ENCODE peak calls at places on chromosomes 3 and 15, in nine cellular contexts. C is ovary; Z is Peyer's patch; Q is CD8-positive, alpha-beta T cell; F is caudate nucleus; M is spleen; A is right cardiac atrium; V is psoas muscle; K is small intestine. G is an unnamed sample.

GRCh38 chr15:51620647-51621046 is 1.9 kb downstream of the DMXL2 start:
- DNase-seq in C (no peak), Z (no peak), Q (no peak), F (no peak), M (no peak), A (no peak), V (no peak), K (no peak), G (no peak)

GRCh38 chr3:108329087-108329486 is 32.7 kb downstream of the HHLA2 start:
- DNase-seq in C (no peak), Z (no peak), Q (no peak), F (no peak), M (no peak), A (no peak), V (no peak), K (no peak), G (no peak)

GRCh38 chr3:57756528-57757401 is 656 bp downstream of the SLMAP start:
- DNase-seq in C (peak; percentile 55), Z (peak; percentile 37), Q (peak; percentile 4), F (no peak), M (peak; percentile 92), A (peak; percentile 49), V (peak; percentile 63), K (peak; percentile 42), G (no peak)

GRCh38 chr15:68239025-68239424 is 9.5 kb upstream of the CLN6 start:
- DNase-seq in C (no peak), Z (no peak), Q (no peak), F (no peak), M (no peak), A (no peak), V (no peak), K (no peak), G (no peak)

GRCh38 chr3:134294302-134294925 is 43.8 kb upstream of the RYK start:
- DNase-seq in C (no peak), Z (no peak), Q (peak; percentile 18), F (no peak), M (no peak), A (no peak), V (no peak), K (peak; percentile 33), G (no peak)

GRCh38 chr15:64807751-64808222 is 17.7 kb downstream of the PIF1 start:
- DNase-seq in C (no peak), Z (no peak), Q (no peak), F (no peak), M (peak; percentile 35), A (no peak), V (no peak), K (no peak), G (no peak)

GRCh38 chr3:33993631-33994030 is 195.2 kb downstream of the PDCD6IP start:
- DNase-seq in C (no peak), Z (no peak), Q (no peak), F (no peak), M (no peak), A (no peak), V (no peak), K (no peak), G (no peak)

GRCh38 chr3:161035711-161036110 is 69.4 kb downstream of the B3GALNT1 start:
- DNase-seq in C (no peak), Z (no peak), Q (no peak), F (no peak), M (no peak), A (no peak), V (no peak), K (no peak), G (no peak)

GRCh38 chr15:62360286-62360685 is 195.2 kb upstream of the C2CD4B start:
- DNase-seq in C (no peak), Z (no peak), Q (no peak), F (no peak), M (no peak), A (peak; percentile 28), V (no peak), K (no peak), G (no peak)

GRCh38 chr3:184910664-184911063 is 98.7 kb downstream of the VPS8 start:
- DNase-seq in C (no peak), Z (no peak), Q (no peak), F (no peak), M (no peak), A (no peak), V (no peak), K (peak; percentile 83), G (no peak)

GRCh38 chr15:38440353-38441129 is 13.4 kb upstream of the FAM98B start:
- DNase-seq in C (no peak), Z (no peak), Q (peak; percentile 27), F (no peak), M (peak; percentile 72), A (peak; percentile 14), V (no peak), K (peak; percentile 64), G (peak; percentile 43)

GRCh38 chr15:88218557-88219214 is 37.9 kb downstream of the NTRK3 start:
- DNase-seq in C (no peak), Z (no peak), Q (no peak), F (no peak), M (no peak), A (no peak), V (no peak), K (no peak), G (no peak)

GRCh38 chr3:144426366-144426765 is 454.7 kb downstream of the DIPK2A start:
- DNase-seq in C (no peak), Z (no peak), Q (no peak), F (no peak), M (no peak), A (no peak), V (no peak), K (no peak), G (no peak)

GRCh38 chr3:185992801-185993467 is 55.1 kb upstream of the TRA2B start:
- DNase-seq in C (peak; percentile 22), Z (no peak), Q (no peak), F (no peak), M (no peak), A (no peak), V (no peak), K (no peak), G (no peak)

GRCh38 chr15:60044636-60045273 is 40.6 kb downstream of the FOXB1 start:
- DNase-seq in C (no peak), Z (no peak), Q (no peak), F (no peak), M (no peak), A (no peak), V (no peak), K (no peak), G (no peak)

GRCh38 chr3:184373422-184373821 is 4.6 kb downstream of the THPO start:
- DNase-seq in C (no peak), Z (no peak), Q (no peak), F (no peak), M (no peak), A (peak; percentile 52), V (no peak), K (no peak), G (no peak)

GRCh38 chr15:96125681-96126080 is 204.8 kb upstream of the NR2F2 start:
- DNase-seq in C (no peak), Z (no peak), Q (no peak), F (no peak), M (no peak), A (no peak), V (no peak), K (no peak), G (no peak)

GRCh38 chr3:159789742-159790635 is 198.6 kb upstream of the IL12A start:
- DNase-seq in C (no peak), Z (no peak), Q (no peak), F (no peak), M (no peak), A (no peak), V (no peak), K (peak; percentile 34), G (no peak)

GRCh38 chr3:76699846-76700245 is 340.1 kb upstream of the ROBO2 start:
- DNase-seq in C (no peak), Z (no peak), Q (no peak), F (no peak), M (no peak), A (no peak), V (no peak), K (no peak), G (no peak)
- H3K27ac ChIP-seq in C (no peak overlapping the region), Z (no peak overlapping the region), Q (no peak overlapping the region), F (no peak overlapping the region), M (no peak overlapping the region), A (no peak overlapping the region), V (no peak overlapping the region), K (no peak overlapping the region), G (no peak overlapping the region)

GRCh38 chr3:21540265-21540664 is 210.7 kb downstream of the ZNF385D start:
- DNase-seq in C (no peak), Z (no peak), Q (no peak), F (no peak), M (no peak), A (no peak), V (no peak), K (no peak), G (no peak)
- H3K27ac ChIP-seq in C (no peak overlapping the region), Z (no peak overlapping the region), Q (no peak overlapping the region), F (no peak overlapping the region), M (no peak overlapping the region), A (no peak overlapping the region), V (no peak overlapping the region), K (no peak overlapping the region), G (no peak overlapping the region)

GRCh38 chr3:139307601-139308146 is 36.1 kb upstream of the MRPS22 start:
- DNase-seq in C (no peak), Z (no peak), Q (no peak), F (no peak), M (no peak), A (no peak), V (no peak), K (no peak), G (no peak)

GRCh38 chr3:139309880-139310279 is 33.9 kb upstream of the MRPS22 start:
- DNase-seq in C (no peak), Z (no peak), Q (no peak), F (no peak), M (no peak), A (no peak), V (no peak), K (no peak), G (no peak)

GRCh38 chr3:139308156-139309017 is 35.4 kb upstream of the MRPS22 start:
- DNase-seq in C (no peak), Z (no peak), Q (no peak), F (no peak), M (no peak), A (no peak), V (no peak), K (no peak), G (no peak)

GRCh38 chr3:139310474-139310933 is 33.3 kb upstream of the MRPS22 start:
- DNase-seq in C (peak; percentile 74), Z (no peak), Q (no peak), F (no peak), M (no peak), A (no peak), V (no peak), K (no peak), G (peak; percentile 36)

GRCh38 chr3:139309046-139309660 is 34.7 kb upstream of the MRPS22 start:
- DNase-seq in C (no peak), Z (no peak), Q (no peak), F (no peak), M (no peak), A (no peak), V (no peak), K (no peak), G (no peak)
- H3K27ac ChIP-seq in C (peak overlapping the region; percentile 64), Z (no peak overlapping the region), Q (no peak overlapping the region), F (no peak overlapping the region), M (no peak overlapping the region), A (no peak overlapping the region), V (no peak overlapping the region), K (no peak overlapping the region), G (no peak overlapping the region)

DNA sequence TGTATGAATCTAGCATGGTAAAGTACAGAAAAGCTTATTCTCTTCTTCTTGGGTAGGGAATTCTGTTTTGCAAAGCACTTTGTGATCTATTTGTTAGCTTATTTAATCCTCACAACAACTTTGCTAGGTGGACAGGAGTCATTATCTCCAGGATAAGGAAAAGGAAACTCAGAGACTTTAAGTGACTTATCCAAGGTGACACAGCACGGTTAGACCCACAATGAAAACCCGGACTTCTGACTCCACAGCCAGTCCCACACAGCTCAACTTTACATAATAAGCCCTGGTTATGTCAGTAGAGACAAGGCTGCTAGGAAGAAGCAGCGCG is 384 bp upstream of the NDUFB4 start:
- DNase-seq in C (no peak), Z (no peak), Q (no peak), F (no peak), M (no peak), A (no peak), V (no peak), K (no peak), G (no peak)
- H3K27ac ChIP-seq in C (peak overlapping the region; percentile 68), Z (peak overlapping the region; percentile 86), Q (peak overlapping the region; percentile 91), F (peak overlapping the region; percentile 68), M (peak overlapping the region; percentile 81), A (peak overlapping the region; percentile 34), V (peak overlapping the region; percentile 81), K (peak overlapping the region; percentile 50), G (peak overlapping the region; percentile 66)